ENCODE peak calls at places on chromosome 15, in seven cellular contexts. One of them, this sample, is unnamed. For H3K27me3 and H3K4me1, the result is how much of the 10 kb centered on the place peaks cover.

GRCh38 chr15:97692317-97693015 is 268.0 kb upstream of the ARRDC4 start:
- DNase-seq in psoas muscle: no peak
- DNase-seq in aorta: no peak
- DNase-seq in mammary epithelial cell: no peak
- DNase-seq in A673: peak
- DNase-seq in GM23248: no peak
- DNase-seq in K562: no peak
- DNase-seq in this sample: no peak

GRCh38 chr15:44810237-44810636 is 73.9 kb downstream of the TRIM69 start:
- DNase-seq in psoas muscle: no peak
- DNase-seq in K562: no peak
- DNase-seq in aorta: no peak
- DNase-seq in A673: no peak
- DNase-seq in mammary epithelial cell: no peak
- DNase-seq in GM23248: no peak
- DNase-seq in this sample: no peak

GRCh38 chr15:55774113-55774970 is 31.4 kb upstream of the PRTG start:
- DNase-seq in psoas muscle: peak
- DNase-seq in mammary epithelial cell: no peak
- DNase-seq in GM23248: peak
- DNase-seq in A673: peak
- DNase-seq in K562: peak
- DNase-seq in aorta: peak
- DNase-seq in this sample: peak

GRCh38 chr15:26736502-26737248 is 36.2 kb downstream of the GABRB3 start:
- DNase-seq in K562: no peak
- DNase-seq in GM23248: no peak
- DNase-seq in A673: no peak
- DNase-seq in psoas muscle: no peak
- DNase-seq in aorta: no peak
- DNase-seq in mammary epithelial cell: no peak
- DNase-seq in this sample: no peak

GRCh38 chr15:86163771-86164170 is 84.1 kb downstream of the AGBL1 start:
- DNase-seq in psoas muscle: no peak
- DNase-seq in K562: no peak
- DNase-seq in A673: no peak
- DNase-seq in aorta: no peak
- DNase-seq in mammary epithelial cell: no peak
- DNase-seq in GM23248: no peak
- DNase-seq in this sample: no peak

GRCh38 chr15:58227706-58228543 is 89.7 kb downstream of the AQP9 start:
- DNase-seq in psoas muscle: peak
- DNase-seq in K562: peak
- DNase-seq in mammary epithelial cell: peak
- DNase-seq in aorta: peak
- DNase-seq in GM23248: peak
- DNase-seq in A673: peak
- DNase-seq in this sample: peak

GRCh38 chr15:70852501-70853269 is 1.3 kb downstream of the LARP6 start:
- DNase-seq in aorta: no peak
- DNase-seq in K562: no peak
- DNase-seq in mammary epithelial cell: peak
- DNase-seq in psoas muscle: no peak
- DNase-seq in A673: no peak
- DNase-seq in GM23248: peak
- DNase-seq in this sample: no peak

GRCh38 chr15:28901587-28901980 is 15.8 kb downstream of the APBA2 start:
- DNase-seq in mammary epithelial cell: no peak
- DNase-seq in aorta: no peak
- DNase-seq in GM23248: no peak
- DNase-seq in K562: no peak
- DNase-seq in psoas muscle: no peak
- DNase-seq in A673: no peak
- DNase-seq in this sample: no peak

GRCh38 chr15:92733934-92734521 is 78.5 kb upstream of the FAM174B start:
- DNase-seq in psoas muscle: peak
- DNase-seq in aorta: peak
- DNase-seq in GM23248: peak
- DNase-seq in K562: peak
- DNase-seq in A673: no peak
- DNase-seq in mammary epithelial cell: no peak
- DNase-seq in this sample: peak

GRCh38 chr15:28018291-28019044 is 80.6 kb downstream of the OCA2 start:
- DNase-seq in GM23248: no peak
- DNase-seq in A673: no peak
- DNase-seq in mammary epithelial cell: no peak
- DNase-seq in psoas muscle: no peak
- DNase-seq in K562: no peak
- DNase-seq in aorta: no peak
- DNase-seq in this sample: no peak

GRCh38 chr15:52427804-52428203 is 100.9 kb downstream of the MYO5A start:
- DNase-seq in A673: no peak
- DNase-seq in psoas muscle: peak
- DNase-seq in aorta: peak
- DNase-seq in GM23248: peak
- DNase-seq in mammary epithelial cell: peak
- DNase-seq in K562: no peak
- DNase-seq in this sample: peak

GRCh38 chr15:74535388-74536084 is 5.5 kb upstream of the ARID3B start:
- DNase-seq in K562: no peak
- DNase-seq in A673: no peak
- DNase-seq in GM23248: no peak
- DNase-seq in mammary epithelial cell: peak
- DNase-seq in aorta: no peak
- DNase-seq in psoas muscle: no peak
- DNase-seq in this sample: no peak

GRCh38 chr15:99719096-99719541 is 14.1 kb downstream of the LYSMD4 start:
- DNase-seq in aorta: no peak
- DNase-seq in psoas muscle: no peak
- DNase-seq in GM23248: peak
- DNase-seq in mammary epithelial cell: peak
- DNase-seq in A673: no peak
- DNase-seq in K562: no peak
- DNase-seq in this sample: no peak

GRCh38 chr15:69628256-69629093 is 175.9 kb downstream of the RPLP1 start:
- DNase-seq in aorta: no peak
- DNase-seq in psoas muscle: no peak
- DNase-seq in mammary epithelial cell: no peak
- DNase-seq in A673: no peak
- DNase-seq in GM23248: no peak
- DNase-seq in K562: no peak
- DNase-seq in this sample: no peak

GRCh38 chr15:31586841-31587240 is 260.2 kb downstream of the KLF13 start:
- DNase-seq in A673: no peak
- DNase-seq in psoas muscle: no peak
- DNase-seq in mammary epithelial cell: peak
- DNase-seq in GM23248: peak
- DNase-seq in aorta: no peak
- DNase-seq in K562: no peak
- DNase-seq in this sample: no peak

GRCh38 chr15:52261026-52261425 is 34.6 kb downstream of the MYO5C start:
- DNase-seq in K562: no peak
- DNase-seq in GM23248: no peak
- DNase-seq in psoas muscle: no peak
- DNase-seq in mammary epithelial cell: no peak
- DNase-seq in A673: no peak
- DNase-seq in aorta: no peak
- DNase-seq in this sample: no peak

GRCh38 chr15:59545573-59545972 is 66.0 kb upstream of the GCNT3 start:
- DNase-seq in mammary epithelial cell: no peak
- DNase-seq in K562: no peak
- DNase-seq in psoas muscle: no peak
- DNase-seq in aorta: no peak
- DNase-seq in GM23248: no peak
- DNase-seq in A673: peak
- DNase-seq in this sample: no peak

GRCh38 chr15:41879321-41879845 is 14.5 kb downstream of the SPTBN5 start:
- DNase-seq in A673: no peak
- DNase-seq in aorta: no peak
- DNase-seq in mammary epithelial cell: no peak
- DNase-seq in GM23248: no peak
- DNase-seq in psoas muscle: no peak
- DNase-seq in K562: no peak
- DNase-seq in this sample: no peak
- H3K27ac ChIP-seq in A673: no peak
- H3K27ac ChIP-seq in aorta: no peak
- H3K27ac ChIP-seq in mammary epithelial cell: no peak
- H3K27ac ChIP-seq in GM23248: no peak
- H3K27ac ChIP-seq in psoas muscle: no peak
- H3K27ac ChIP-seq in K562: no peak
- H3K27ac ChIP-seq in this sample: no peak

GRCh38 chr15:68444336-68444735 is 12.4 kb upstream of the ITGA11 start:
- DNase-seq in A673: no peak
- DNase-seq in mammary epithelial cell: no peak
- DNase-seq in aorta: no peak
- DNase-seq in K562: no peak
- DNase-seq in GM23248: no peak
- DNase-seq in psoas muscle: no peak
- DNase-seq in this sample: no peak
- H3K27me3 ChIP-seq in A673: under half
- H3K27me3 ChIP-seq in mammary epithelial cell: under half
- H3K27me3 ChIP-seq in aorta: under half
- H3K27me3 ChIP-seq in K562: under half
- H3K27me3 ChIP-seq in GM23248: under half
- H3K27me3 ChIP-seq in psoas muscle: under half
- H3K27me3 ChIP-seq in this sample: under half

DNA sequence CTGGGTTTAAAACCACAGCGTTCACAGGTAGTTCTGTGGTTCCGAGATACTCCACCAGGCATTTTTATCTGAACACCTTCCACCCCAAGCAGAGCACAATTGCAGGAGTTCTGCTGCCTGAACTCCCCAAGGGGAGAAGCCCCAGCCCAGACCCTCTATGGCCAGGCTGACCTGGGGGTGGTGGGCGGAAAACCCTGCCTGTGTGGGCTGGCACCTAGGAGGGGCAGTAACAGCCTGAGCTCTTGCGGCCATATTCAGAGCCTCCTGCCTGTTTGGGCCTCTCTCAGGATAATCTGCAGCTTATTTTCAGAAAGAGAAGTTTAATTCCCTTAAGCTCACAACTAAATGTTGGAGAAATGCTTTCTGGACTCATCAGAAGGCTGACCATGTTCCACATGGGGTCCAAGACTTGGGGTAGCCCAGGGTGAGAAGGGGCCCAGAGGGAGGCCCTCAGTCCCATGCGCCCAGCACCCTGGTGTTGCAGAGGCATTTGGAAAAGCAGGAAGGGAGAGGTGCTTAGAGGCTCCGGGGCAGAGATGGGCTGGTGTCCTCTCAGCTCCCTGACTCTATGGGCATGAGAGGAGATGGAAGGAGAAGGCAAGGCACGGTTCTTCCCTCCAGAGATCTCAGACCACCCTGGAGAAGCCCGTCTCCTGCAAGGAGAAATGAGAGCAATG is 195.6 kb upstream of the TPM1 start:
- DNase-seq in aorta: no peak
- DNase-seq in GM23248: no peak
- DNase-seq in A673: no peak
- DNase-seq in mammary epithelial cell: no peak
- DNase-seq in psoas muscle: no peak
- DNase-seq in K562: no peak
- DNase-seq in this sample: no peak
- H3K4me1 ChIP-seq in aorta: under half
- H3K4me1 ChIP-seq in GM23248: under half
- H3K4me1 ChIP-seq in A673: under half
- H3K4me1 ChIP-seq in mammary epithelial cell: under half
- H3K4me1 ChIP-seq in psoas muscle: under half
- H3K4me1 ChIP-seq in K562: under half
- H3K4me1 ChIP-seq in this sample: half or more

GRCh38 chr15:78618064-78618463 is 2.7 kb downstream of the CHRNA3 start:
- DNase-seq in aorta: no peak
- DNase-seq in psoas muscle: no peak
- DNase-seq in A673: no peak
- DNase-seq in K562: no peak
- DNase-seq in mammary epithelial cell: no peak
- DNase-seq in GM23248: no peak
- DNase-seq in this sample: no peak

GRCh38 chr15:78616506-78616905 is 4.3 kb downstream of the CHRNA3 start:
- DNase-seq in psoas muscle: no peak
- DNase-seq in K562: no peak
- DNase-seq in aorta: no peak
- DNase-seq in mammary epithelial cell: no peak
- DNase-seq in A673: no peak
- DNase-seq in GM23248: no peak
- DNase-seq in this sample: no peak

GRCh38 chr15:78618490-78618934 is 2.3 kb downstream of the CHRNA3 start:
- DNase-seq in mammary epithelial cell: peak
- DNase-seq in GM23248: peak
- DNase-seq in aorta: peak
- DNase-seq in psoas muscle: peak
- DNase-seq in A673: peak
- DNase-seq in K562: peak
- DNase-seq in this sample: peak

GRCh38 chr15:78617131-78617915 is 3.5 kb downstream of the CHRNA3 start:
- DNase-seq in GM23248: no peak
- DNase-seq in A673: no peak
- DNase-seq in K562: no peak
- DNase-seq in mammary epithelial cell: peak
- DNase-seq in psoas muscle: no peak
- DNase-seq in aorta: no peak
- DNase-seq in this sample: no peak

GRCh38 chr15:78615151-78615589 is 5.6 kb downstream of the CHRNA3 start:
- DNase-seq in psoas muscle: no peak
- DNase-seq in GM23248: no peak
- DNase-seq in A673: no peak
- DNase-seq in K562: no peak
- DNase-seq in mammary epithelial cell: no peak
- DNase-seq in aorta: no peak
- DNase-seq in this sample: no peak
- H3K27ac ChIP-seq in psoas muscle: no peak
- H3K27ac ChIP-seq in GM23248: no peak
- H3K27ac ChIP-seq in A673: no peak
- H3K27ac ChIP-seq in K562: no peak
- H3K27ac ChIP-seq in mammary epithelial cell: no peak
- H3K27ac ChIP-seq in aorta: no peak
- H3K27ac ChIP-seq in this sample: no peak

GRCh38 chr15:36883705-36884355 is 216.5 kb downstream of the MEIS2 start:
- DNase-seq in A673: peak
- DNase-seq in GM23248: peak
- DNase-seq in aorta: peak
- DNase-seq in K562: peak
- DNase-seq in psoas muscle: peak
- DNase-seq in mammary epithelial cell: peak
- DNase-seq in this sample: peak
- H3K27me3 ChIP-seq in A673: half or more
- H3K27me3 ChIP-seq in GM23248: under half
- H3K27me3 ChIP-seq in aorta: under half
- H3K27me3 ChIP-seq in K562: under half
- H3K27me3 ChIP-seq in psoas muscle: under half
- H3K27me3 ChIP-seq in mammary epithelial cell: under half
- H3K27me3 ChIP-seq in this sample: half or more